ENCODE peak calls at places on chromosomes 3 and 15, in nine cellular contexts. One of them, this sample, is unnamed.
A peak's percentile ranks its signal among the peaks of the same experiment; 100 is the strongest.

GRCh38 chr15:68894208-68894607 is 36.1 kb upstream of the SPESP1 start:
- DNase-seq in body of pancreas: no peak
- DNase-seq in adrenal gland: no peak
- DNase-seq in A549: no peak
- DNase-seq in breast epithelium: no peak
- DNase-seq in lower leg skin: no peak
- DNase-seq in HCT116: no peak
- DNase-seq in GM12891: no peak
- DNase-seq in vagina: no peak
- DNase-seq in this sample: no peak

GRCh38 chr15:80777137-80777536 is 2.0 kb upstream of the CEMIP start:
- DNase-seq in vagina: no peak
- DNase-seq in GM12891: no peak
- DNase-seq in lower leg skin: no peak
- DNase-seq in breast epithelium: no peak
- DNase-seq in adrenal gland: peak; percentile 23
- DNase-seq in HCT116: no peak
- DNase-seq in body of pancreas: no peak
- DNase-seq in A549: no peak
- DNase-seq in this sample: peak; percentile 80

GRCh38 chr3:44862221-44862637 is 517 bp downstream of the TMEM42 start:
- DNase-seq in GM12891: no peak
- DNase-seq in A549: no peak
- DNase-seq in lower leg skin: no peak
- DNase-seq in adrenal gland: no peak
- DNase-seq in body of pancreas: peak; percentile 18
- DNase-seq in HCT116: no peak
- DNase-seq in breast epithelium: no peak
- DNase-seq in vagina: no peak
- DNase-seq in this sample: peak; percentile 58

GRCh38 chr15:90889313-90889730 is 5.0 kb downstream of the FES start:
- DNase-seq in body of pancreas: no peak
- DNase-seq in A549: no peak
- DNase-seq in vagina: no peak
- DNase-seq in GM12891: no peak
- DNase-seq in adrenal gland: no peak
- DNase-seq in breast epithelium: no peak
- DNase-seq in lower leg skin: no peak
- DNase-seq in HCT116: no peak
- DNase-seq in this sample: no peak

GRCh38 chr3:15055019-15055557 is 10.0 kb downstream of the MRPS25 start:
- DNase-seq in breast epithelium: no peak
- DNase-seq in A549: no peak
- DNase-seq in lower leg skin: no peak
- DNase-seq in GM12891: no peak
- DNase-seq in body of pancreas: no peak
- DNase-seq in HCT116: no peak
- DNase-seq in adrenal gland: no peak
- DNase-seq in vagina: no peak
- DNase-seq in this sample: peak; percentile 34

GRCh38 chr15:57551717-57552677 is 39.7 kb upstream of the MYZAP start:
- DNase-seq in A549: peak; percentile 87
- DNase-seq in HCT116: peak; percentile 27
- DNase-seq in vagina: no peak
- DNase-seq in lower leg skin: peak; percentile 57
- DNase-seq in GM12891: no peak
- DNase-seq in adrenal gland: no peak
- DNase-seq in body of pancreas: peak; percentile 60
- DNase-seq in breast epithelium: no peak
- DNase-seq in this sample: no peak

GRCh38 chr3:146895026-146895749 is 290.0 kb upstream of the PLSCR5 start:
- DNase-seq in body of pancreas: no peak
- DNase-seq in lower leg skin: no peak
- DNase-seq in breast epithelium: no peak
- DNase-seq in A549: no peak
- DNase-seq in vagina: no peak
- DNase-seq in adrenal gland: no peak
- DNase-seq in HCT116: no peak
- DNase-seq in GM12891: no peak
- DNase-seq in this sample: no peak

GRCh38 chr3:190070623-190071347 is 49.9 kb downstream of the P3H2 start:
- DNase-seq in body of pancreas: no peak
- DNase-seq in HCT116: no peak
- DNase-seq in adrenal gland: no peak
- DNase-seq in breast epithelium: no peak
- DNase-seq in lower leg skin: no peak
- DNase-seq in vagina: no peak
- DNase-seq in GM12891: no peak
- DNase-seq in A549: no peak
- DNase-seq in this sample: no peak

GRCh38 chr15:29268706-29269484 is 727 bp downstream of the NSMCE3 start:
- DNase-seq in breast epithelium: no peak
- DNase-seq in HCT116: no peak
- DNase-seq in lower leg skin: peak; percentile 87
- DNase-seq in body of pancreas: peak; percentile 24
- DNase-seq in vagina: no peak
- DNase-seq in A549: peak; percentile 13
- DNase-seq in adrenal gland: peak; percentile 33
- DNase-seq in GM12891: no peak
- DNase-seq in this sample: peak; percentile 52

GRCh38 chr15:100873029-100873677 is 6.5 kb upstream of the ALDH1A3 start:
- DNase-seq in adrenal gland: peak; percentile 63
- DNase-seq in vagina: no peak
- DNase-seq in lower leg skin: peak; percentile 91
- DNase-seq in breast epithelium: no peak
- DNase-seq in GM12891: peak; percentile 48
- DNase-seq in HCT116: peak; percentile 83
- DNase-seq in A549: peak; percentile 88
- DNase-seq in body of pancreas: peak; percentile 79
- DNase-seq in this sample: peak; percentile 92

GRCh38 chr3:52176188-52176752 is 21.7 kb upstream of the ALAS1 start:
- DNase-seq in vagina: no peak
- DNase-seq in breast epithelium: no peak
- DNase-seq in adrenal gland: no peak
- DNase-seq in lower leg skin: no peak
- DNase-seq in body of pancreas: no peak
- DNase-seq in A549: no peak
- DNase-seq in GM12891: no peak
- DNase-seq in HCT116: no peak
- DNase-seq in this sample: no peak

GRCh38 chr15:90099868-90100854 is 2.1 kb downstream of the IDH2 start:
- DNase-seq in body of pancreas: peak; percentile 86
- DNase-seq in HCT116: no peak
- DNase-seq in adrenal gland: no peak
- DNase-seq in A549: no peak
- DNase-seq in vagina: no peak
- DNase-seq in breast epithelium: peak; percentile 78
- DNase-seq in lower leg skin: peak; percentile 87
- DNase-seq in GM12891: no peak
- DNase-seq in this sample: peak; percentile 68

GRCh38 chr15:101810905-101811304 is 1.1 kb upstream of the OR4F15 start:
- DNase-seq in adrenal gland: no peak
- DNase-seq in HCT116: no peak
- DNase-seq in breast epithelium: no peak
- DNase-seq in A549: no peak
- DNase-seq in vagina: no peak
- DNase-seq in GM12891: no peak
- DNase-seq in body of pancreas: no peak
- DNase-seq in lower leg skin: no peak
- DNase-seq in this sample: peak; percentile 31

GRCh38 chr15:79006071-79006470 is 61.2 kb upstream of the CTSH start:
- DNase-seq in body of pancreas: no peak
- DNase-seq in breast epithelium: no peak
- DNase-seq in lower leg skin: no peak
- DNase-seq in A549: no peak
- DNase-seq in vagina: no peak
- DNase-seq in adrenal gland: no peak
- DNase-seq in GM12891: no peak
- DNase-seq in HCT116: no peak
- DNase-seq in this sample: no peak

GRCh38 chr3:179432021-179432420 is 19.2 kb downstream of the GNB4 start:
- DNase-seq in breast epithelium: no peak
- DNase-seq in body of pancreas: no peak
- DNase-seq in HCT116: no peak
- DNase-seq in lower leg skin: no peak
- DNase-seq in vagina: no peak
- DNase-seq in adrenal gland: peak; percentile 53
- DNase-seq in GM12891: no peak
- DNase-seq in A549: no peak
- DNase-seq in this sample: peak; percentile 44

DNA sequence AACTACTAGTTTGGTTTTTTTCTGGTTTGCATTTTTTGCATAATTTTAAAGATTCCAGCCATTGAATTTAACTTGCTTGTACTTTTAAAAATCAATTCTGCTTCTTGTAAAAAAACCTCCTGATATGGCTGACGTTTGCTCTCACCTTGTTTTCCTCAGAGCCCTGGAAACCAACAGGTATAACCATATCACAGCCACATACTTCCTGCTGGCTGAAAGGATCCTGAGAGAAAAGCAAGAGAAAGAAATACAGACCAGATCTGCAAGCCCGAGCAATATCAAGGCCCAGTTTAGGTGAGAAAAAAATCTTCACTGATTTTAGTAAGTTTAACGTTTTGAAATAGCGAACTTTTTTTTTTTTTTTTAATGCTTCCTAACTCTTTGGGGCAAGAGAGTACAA is 56.8 kb downstream of the SNRK start:
- DNase-seq in adrenal gland: no peak
- DNase-seq in breast epithelium: no peak
- DNase-seq in lower leg skin: no peak
- DNase-seq in HCT116: no peak
- DNase-seq in GM12891: no peak
- DNase-seq in A549: no peak
- DNase-seq in body of pancreas: no peak
- DNase-seq in vagina: no peak
- DNase-seq in this sample: no peak
- TF ChIP-seq POLR2A in adrenal gland: no peak
- TF ChIP-seq POLR2A in breast epithelium: no peak
- TF ChIP-seq POLR2A in lower leg skin: no peak
- TF ChIP-seq POLR2A in HCT116: no peak
- TF ChIP-seq POLR2A in GM12891: no peak
- TF ChIP-seq POLR2A in A549: no peak
- TF ChIP-seq POLR2A in body of pancreas: no peak
- TF ChIP-seq POLR2A in vagina: no peak
- TF ChIP-seq POLR2A in this sample: no peak

DNA sequence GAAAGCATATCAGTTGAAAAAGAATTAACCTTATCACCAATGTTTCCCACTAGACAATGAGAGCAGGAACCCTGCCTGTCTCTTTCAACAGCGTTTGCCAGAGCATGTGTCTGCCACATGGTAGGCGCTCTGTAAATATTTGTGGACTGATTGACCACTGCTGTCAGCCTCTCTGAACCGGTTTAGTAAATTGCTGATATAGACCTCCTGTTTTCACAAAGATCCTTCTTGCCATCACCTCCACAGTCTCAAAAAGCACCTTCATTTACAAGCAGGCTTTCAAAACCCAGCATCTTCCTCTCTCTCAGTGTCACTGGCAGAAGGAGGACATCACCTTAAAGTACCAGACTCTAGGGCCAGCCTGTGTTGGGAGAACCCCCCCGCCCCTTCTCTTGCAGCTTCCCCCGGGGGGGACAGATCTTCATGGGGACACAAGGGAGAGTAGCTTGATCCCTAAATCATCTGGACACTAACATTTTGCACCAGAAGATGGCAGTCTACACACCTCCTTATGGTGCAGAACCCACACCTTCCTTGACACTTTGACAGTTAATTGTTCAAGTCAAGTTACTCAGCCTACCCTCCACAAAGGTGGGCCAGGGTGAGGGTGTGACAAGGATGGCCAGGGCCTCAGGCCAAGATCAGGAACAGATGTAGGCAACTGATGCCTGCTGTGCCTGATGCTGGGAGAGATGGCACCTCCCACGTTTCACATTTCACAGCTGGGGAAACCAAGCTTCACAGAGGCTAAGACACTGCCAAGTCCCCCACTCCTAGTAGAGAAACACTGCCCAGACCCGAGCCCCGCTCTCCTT is 37.8 kb upstream of the USP3 start:
- DNase-seq in HCT116: peak; percentile 74
- DNase-seq in lower leg skin: no peak
- DNase-seq in breast epithelium: no peak
- DNase-seq in body of pancreas: peak; percentile 36
- DNase-seq in vagina: no peak
- DNase-seq in adrenal gland: no peak
- DNase-seq in A549: peak; percentile 91
- DNase-seq in GM12891: peak; percentile 46
- DNase-seq in this sample: peak; percentile 81
- TF ChIP-seq POLR2A in HCT116: no peak
- TF ChIP-seq POLR2A in lower leg skin: no peak
- TF ChIP-seq POLR2A in breast epithelium: no peak
- TF ChIP-seq POLR2A in body of pancreas: no peak
- TF ChIP-seq POLR2A in vagina: no peak
- TF ChIP-seq POLR2A in adrenal gland: no peak
- TF ChIP-seq POLR2A in A549: no peak
- TF ChIP-seq POLR2A in GM12891: no peak
- TF ChIP-seq POLR2A in this sample: no peak

GRCh38 chr3:194130807-194131589 is 5.0 kb upstream of the HES1 start:
- DNase-seq in HCT116: no peak
- DNase-seq in body of pancreas: peak; percentile 81
- DNase-seq in vagina: no peak
- DNase-seq in breast epithelium: no peak
- DNase-seq in lower leg skin: no peak
- DNase-seq in A549: no peak
- DNase-seq in GM12891: no peak
- DNase-seq in adrenal gland: no peak
- DNase-seq in this sample: no peak
- TF ChIP-seq POLR2A in HCT116: no peak
- TF ChIP-seq POLR2A in body of pancreas: peak; percentile 33
- TF ChIP-seq POLR2A in vagina: no peak
- TF ChIP-seq POLR2A in breast epithelium: no peak
- TF ChIP-seq POLR2A in lower leg skin: no peak
- TF ChIP-seq POLR2A in A549: no peak
- TF ChIP-seq POLR2A in GM12891: no peak
- TF ChIP-seq POLR2A in adrenal gland: no peak
- TF ChIP-seq POLR2A in this sample: no peak

DNA sequence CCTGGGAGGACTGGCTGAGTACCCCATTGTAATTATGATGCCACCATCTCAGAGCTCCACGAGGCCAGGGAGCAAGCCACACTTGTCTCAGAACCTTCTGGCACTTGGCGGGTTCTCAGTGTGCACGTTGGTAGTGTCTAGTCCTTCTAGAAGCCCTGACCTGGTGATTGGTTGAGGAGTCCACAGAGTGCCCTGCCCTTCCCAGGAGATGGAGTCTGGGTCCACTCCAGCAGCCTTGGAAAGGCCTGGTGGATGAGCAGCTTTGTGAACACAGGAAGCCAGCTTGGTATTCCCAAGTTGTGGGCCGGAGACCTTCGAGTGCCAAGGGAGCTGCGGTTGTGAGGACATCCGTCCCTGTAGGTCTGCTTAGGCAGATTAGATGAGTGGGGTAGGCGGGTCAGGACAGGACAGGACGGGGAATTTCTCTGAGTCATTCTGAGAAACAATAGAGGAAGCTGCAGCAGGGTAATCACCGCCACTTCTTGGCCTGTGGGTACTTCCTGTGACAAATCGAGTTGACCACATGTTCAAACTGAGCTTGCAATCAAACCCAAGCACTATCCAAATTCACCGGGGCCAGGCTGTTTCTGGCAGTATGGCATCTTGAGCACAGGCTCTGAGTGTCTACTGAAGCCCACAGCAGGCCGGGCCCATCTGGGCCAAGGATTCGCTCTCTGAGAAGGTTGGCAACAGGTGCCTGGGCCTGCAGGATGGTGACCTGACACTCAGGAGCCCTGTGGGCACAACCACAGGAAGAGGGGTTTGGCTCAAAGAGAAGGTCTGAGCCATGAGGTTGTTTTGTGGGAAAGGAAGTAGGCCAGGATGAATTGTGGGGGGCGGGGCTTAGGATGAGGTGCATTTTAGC is 71.5 kb upstream of the PLXNA1 start:
- DNase-seq in lower leg skin: peak; percentile 90
- DNase-seq in adrenal gland: peak; percentile 66
- DNase-seq in breast epithelium: no peak
- DNase-seq in vagina: no peak
- DNase-seq in GM12891: peak; percentile 65
- DNase-seq in A549: peak; percentile 43
- DNase-seq in body of pancreas: no peak
- DNase-seq in HCT116: peak; percentile 76
- DNase-seq in this sample: peak; percentile 95
- TF ChIP-seq POLR2A in lower leg skin: no peak
- TF ChIP-seq POLR2A in adrenal gland: no peak
- TF ChIP-seq POLR2A in breast epithelium: no peak
- TF ChIP-seq POLR2A in vagina: no peak
- TF ChIP-seq POLR2A in GM12891: peak; percentile 53
- TF ChIP-seq POLR2A in A549: no peak
- TF ChIP-seq POLR2A in body of pancreas: no peak
- TF ChIP-seq POLR2A in HCT116: no peak
- TF ChIP-seq POLR2A in this sample: no peak